ENCODE peak calls at places on chromosome 9, in nine cellular contexts. One of them, this sample, is unnamed.

GRCh38 chr9:23581936-23582335 is 244.1 kb downstream of the ELAVL2 start:
- DNase-seq in dermis blood vessel endothelial cell: no peak
- DNase-seq in stimulated activated CD4-positive, alpha-beta T cell treated with anti-CD3 and anti-CD28 coated beads, Interleukin-15, amount 100 ng/mL, for 48 hours: no peak
- DNase-seq in ecto neural progenitor cell: no peak
- DNase-seq in effector memory CD4-positive, alpha-beta T cell: no peak
- DNase-seq in cerebellar cortex: no peak
- DNase-seq in NCI-H524 treated with DMSO at 0.1 percent for 48 hours: no peak
- DNase-seq in GM03348: no peak
- DNase-seq in T-helper 17 cell: no peak
- DNase-seq in this sample: no peak

GRCh38 chr9:115195889-115196288 is 77.9 kb upstream of the TNC start:
- DNase-seq in NCI-H524 treated with DMSO at 0.1 percent for 48 hours: no peak
- DNase-seq in effector memory CD4-positive, alpha-beta T cell: no peak
- DNase-seq in T-helper 17 cell: no peak
- DNase-seq in ecto neural progenitor cell: no peak
- DNase-seq in GM03348: no peak
- DNase-seq in stimulated activated CD4-positive, alpha-beta T cell treated with anti-CD3 and anti-CD28 coated beads, Interleukin-15, amount 100 ng/mL, for 48 hours: no peak
- DNase-seq in dermis blood vessel endothelial cell: no peak
- DNase-seq in cerebellar cortex: no peak
- DNase-seq in this sample: no peak

GRCh38 chr9:8074645-8075044 is 275.1 kb upstream of the DMAC1 start:
- DNase-seq in dermis blood vessel endothelial cell: no peak
- DNase-seq in stimulated activated CD4-positive, alpha-beta T cell treated with anti-CD3 and anti-CD28 coated beads, Interleukin-15, amount 100 ng/mL, for 48 hours: no peak
- DNase-seq in effector memory CD4-positive, alpha-beta T cell: no peak
- DNase-seq in GM03348: no peak
- DNase-seq in ecto neural progenitor cell: no peak
- DNase-seq in cerebellar cortex: no peak
- DNase-seq in NCI-H524 treated with DMSO at 0.1 percent for 48 hours: no peak
- DNase-seq in T-helper 17 cell: no peak
- DNase-seq in this sample: no peak

GRCh38 chr9:136504512-136505348 is 21.9 kb upstream of the SEC16A start:
- DNase-seq in cerebellar cortex: no peak
- DNase-seq in dermis blood vessel endothelial cell: no peak
- DNase-seq in effector memory CD4-positive, alpha-beta T cell: no peak
- DNase-seq in ecto neural progenitor cell: no peak
- DNase-seq in T-helper 17 cell: no peak
- DNase-seq in NCI-H524 treated with DMSO at 0.1 percent for 48 hours: no peak
- DNase-seq in GM03348: no peak
- DNase-seq in stimulated activated CD4-positive, alpha-beta T cell treated with anti-CD3 and anti-CD28 coated beads, Interleukin-15, amount 100 ng/mL, for 48 hours: no peak
- DNase-seq in this sample: no peak

GRCh38 chr9:35553670-35554543 is 51.2 kb upstream of the TESK1 start:
- DNase-seq in GM03348: peak
- DNase-seq in effector memory CD4-positive, alpha-beta T cell: peak
- DNase-seq in T-helper 17 cell: no peak
- DNase-seq in NCI-H524 treated with DMSO at 0.1 percent for 48 hours: peak
- DNase-seq in dermis blood vessel endothelial cell: peak
- DNase-seq in stimulated activated CD4-positive, alpha-beta T cell treated with anti-CD3 and anti-CD28 coated beads, Interleukin-15, amount 100 ng/mL, for 48 hours: peak
- DNase-seq in ecto neural progenitor cell: peak
- DNase-seq in cerebellar cortex: peak
- DNase-seq in this sample: peak

GRCh38 chr9:92245005-92245797 is 48.3 kb downstream of the IARS1 start:
- DNase-seq in effector memory CD4-positive, alpha-beta T cell: no peak
- DNase-seq in NCI-H524 treated with DMSO at 0.1 percent for 48 hours: no peak
- DNase-seq in stimulated activated CD4-positive, alpha-beta T cell treated with anti-CD3 and anti-CD28 coated beads, Interleukin-15, amount 100 ng/mL, for 48 hours: no peak
- DNase-seq in GM03348: peak
- DNase-seq in T-helper 17 cell: no peak
- DNase-seq in dermis blood vessel endothelial cell: no peak
- DNase-seq in cerebellar cortex: no peak
- DNase-seq in ecto neural progenitor cell: no peak
- DNase-seq in this sample: no peak

GRCh38 chr9:133558191-133559126 is 24.0 kb downstream of the ADAMTSL2 start:
- DNase-seq in NCI-H524 treated with DMSO at 0.1 percent for 48 hours: peak
- DNase-seq in cerebellar cortex: no peak
- DNase-seq in T-helper 17 cell: no peak
- DNase-seq in stimulated activated CD4-positive, alpha-beta T cell treated with anti-CD3 and anti-CD28 coated beads, Interleukin-15, amount 100 ng/mL, for 48 hours: peak
- DNase-seq in ecto neural progenitor cell: no peak
- DNase-seq in dermis blood vessel endothelial cell: peak
- DNase-seq in effector memory CD4-positive, alpha-beta T cell: no peak
- DNase-seq in GM03348: peak
- DNase-seq in this sample: no peak

GRCh38 chr9:133582501-133583045 is 26.6 kb downstream of the FAM163B start:
- DNase-seq in cerebellar cortex: no peak
- DNase-seq in effector memory CD4-positive, alpha-beta T cell: no peak
- DNase-seq in dermis blood vessel endothelial cell: no peak
- DNase-seq in ecto neural progenitor cell: no peak
- DNase-seq in stimulated activated CD4-positive, alpha-beta T cell treated with anti-CD3 and anti-CD28 coated beads, Interleukin-15, amount 100 ng/mL, for 48 hours: no peak
- DNase-seq in GM03348: no peak
- DNase-seq in NCI-H524 treated with DMSO at 0.1 percent for 48 hours: no peak
- DNase-seq in T-helper 17 cell: no peak
- DNase-seq in this sample: no peak

GRCh38 chr9:68975644-68976043 is 38.3 kb downstream of the PRKACG start:
- DNase-seq in NCI-H524 treated with DMSO at 0.1 percent for 48 hours: no peak
- DNase-seq in GM03348: no peak
- DNase-seq in cerebellar cortex: no peak
- DNase-seq in effector memory CD4-positive, alpha-beta T cell: no peak
- DNase-seq in T-helper 17 cell: no peak
- DNase-seq in stimulated activated CD4-positive, alpha-beta T cell treated with anti-CD3 and anti-CD28 coated beads, Interleukin-15, amount 100 ng/mL, for 48 hours: no peak
- DNase-seq in dermis blood vessel endothelial cell: no peak
- DNase-seq in ecto neural progenitor cell: no peak
- DNase-seq in this sample: no peak

GRCh38 chr9:35905912-35906679 is at the start of gene HRCT1:
- DNase-seq in cerebellar cortex: peak
- DNase-seq in dermis blood vessel endothelial cell: peak
- DNase-seq in NCI-H524 treated with DMSO at 0.1 percent for 48 hours: no peak
- DNase-seq in T-helper 17 cell: no peak
- DNase-seq in stimulated activated CD4-positive, alpha-beta T cell treated with anti-CD3 and anti-CD28 coated beads, Interleukin-15, amount 100 ng/mL, for 48 hours: no peak
- DNase-seq in ecto neural progenitor cell: no peak
- DNase-seq in effector memory CD4-positive, alpha-beta T cell: no peak
- DNase-seq in GM03348: peak
- DNase-seq in this sample: peak

This sample was measured in DMS 273 treated with DMSO at 0.1 percent for 48 hours.